ENCODE peak calls at places on chromosomes 16 and 17, in four cellular contexts. R is HCT116, H is neural progenitor cell, M is MM.1S. Z is an unnamed sample.

GRCh38 chr17:18932360-18933055 is 19.5 kb upstream of the SLC5A10 start:
- DNase-seq in R (no peak), H (no peak), M (no peak), Z (no peak)

GRCh38 chr16:28477311-28477920 is 5.3 kb upstream of the NPIPB7 start:
- DNase-seq in R (no peak), H (no peak), M (no peak), Z (no peak)

GRCh38 chr17:17710728-17711541 is 29.7 kb downstream of the RAI1 start:
- DNase-seq in R (peak; percentile 72), H (peak; percentile 84), M (no peak), Z (peak; percentile 89)

GRCh38 chr16:17343729-17344128 is 127.0 kb downstream of the XYLT1 start:
- DNase-seq in R (no peak), H (no peak), M (no peak), Z (no peak)

GRCh38 chr17:30958187-30958586 is 12.7 kb upstream of the RNF135 start:
- DNase-seq in R (no peak), H (no peak), M (no peak), Z (peak; percentile 25)

GRCh38 chr16:4525069-4525468 is 13.5 kb downstream of the CDIP1 start:
- DNase-seq in R (no peak), H (no peak), M (no peak), Z (no peak)

GRCh38 chr16:12536412-12536746 is 267.3 kb downstream of the CPPED1 start:
- DNase-seq in R (no peak), H (no peak), M (no peak), Z (no peak)

GRCh38 chr17:5509482-5509881 is 23.1 kb downstream of the MIS12 start:
- DNase-seq in R (no peak), H (no peak), M (no peak), Z (peak; percentile 46)

GRCh38 chr17:78915872-78916632 is 9.1 kb downstream of the TIMP2 start:
- DNase-seq in R (peak; percentile 33), H (no peak), M (no peak), Z (peak; percentile 93)

GRCh38 chr16:84001726-84002125 is 33.7 kb downstream of the NECAB2 start:
- DNase-seq in R (no peak), H (no peak), M (no peak), Z (no peak)

GRCh38 chr16:66130296-66130910 is 236.1 kb upstream of the CDH5 start:
- DNase-seq in R (no peak), H (no peak), M (no peak), Z (peak; percentile 75)

GRCh38 chr17:49497147-49498036 is 2.3 kb downstream of the NGFR start:
- DNase-seq in R (no peak), H (peak; percentile 94), M (no peak), Z (peak; percentile 56)

GRCh38 chr16:85352221-85352620 is 239.9 kb upstream of the CIBAR2 start:
- DNase-seq in R (no peak), H (peak; percentile 66), M (no peak), Z (no peak)

GRCh38 chr16:12975766-12976165 is 74.4 kb downstream of the SHISA9 start:
- DNase-seq in R (no peak), H (no peak), M (no peak), Z (no peak)

GRCh38 chr16:66601471-66601870 is 3.0 kb upstream of the CMTM3 start:
- DNase-seq in R (no peak), H (no peak), M (no peak), Z (no peak)

GRCh38 chr17:41650794-41651624 is 26.6 kb upstream of the KRT17 start:
- DNase-seq in R (no peak), H (no peak), M (no peak), Z (no peak)

GRCh38 chr17:58052951-58053715 is 30.1 kb upstream of the DYNLL2 start:
- DNase-seq in R (no peak), H (no peak), M (no peak), Z (peak; percentile 51)

GRCh38 chr17:51142597-51142996 is 10.8 kb upstream of the NME1 start:
- DNase-seq in R (no peak), H (no peak), M (no peak), Z (no peak)

GRCh38 chr17:18020971-18021370 is 18.0 kb downstream of the ATPAF2 start:
- DNase-seq in R (no peak), H (no peak), M (no peak), Z (no peak)

GRCh38 chr16:54934536-54935410 is 4.1 kb downstream of the IRX5 start:
- DNase-seq in R (no peak), H (peak; percentile 86), M (no peak), Z (peak; percentile 72)

GRCh38 chr16:89700100-89700648 is 1.3 kb downstream of the SPATA2L start:
- DNase-seq in R (peak; percentile 100), H (peak; percentile 100), M (peak; percentile 96), Z (peak; percentile 100)

GRCh38 chr16:89705006-89705405 is 3.5 kb upstream of the SPATA2L start:
- DNase-seq in R (no peak), H (no peak), M (no peak), Z (no peak)

GRCh38 chr16:89704281-89704680 is 2.8 kb upstream of the SPATA2L start:
- DNase-seq in R (no peak), H (no peak), M (no peak), Z (no peak)

GRCh38 chr16:89700649-89701424 is 668 bp downstream of the SPATA2L start:
- DNase-seq in R (no peak), H (peak; percentile 87), M (peak; percentile 63), Z (peak; percentile 82)

GRCh38 chr16:89701425-89702406 is at the start of gene SPATA2L:
- DNase-seq in R (peak; percentile 95), H (peak; percentile 98), M (peak; percentile 91), Z (peak; percentile 88)
- TF ChIP-seq EZH2phosphoT487 in R (no peak), H (no peak), M (no peak), Z (no peak)

DNA sequence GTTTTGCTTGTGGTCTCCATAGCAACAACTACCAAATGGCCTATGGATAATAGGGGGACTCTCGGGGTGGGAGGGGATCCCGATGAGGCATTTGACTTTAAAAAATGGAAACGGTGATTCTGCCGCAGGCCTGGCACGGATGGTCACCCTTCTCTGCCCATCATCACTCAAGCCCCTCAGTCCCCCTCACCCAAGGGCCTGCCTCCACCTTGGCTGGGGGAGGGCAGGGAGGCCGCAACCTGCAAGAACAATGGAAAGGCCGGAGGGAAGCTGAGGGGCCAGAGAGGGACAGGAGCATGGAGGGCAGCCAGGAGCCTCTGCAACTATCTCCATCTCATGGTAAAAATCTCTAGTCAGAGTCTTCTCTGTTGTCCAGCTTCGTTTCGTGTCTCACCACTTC is 231.3 kb upstream of the TNRC6C start:
- DNase-seq in R (no peak), H (no peak), M (no peak), Z (no peak)
- TF ChIP-seq EZH2phosphoT487 in R (no peak), H (no peak), M (no peak), Z (no peak)

GRCh38 chr17:44546711-44547606 is 10.3 kb upstream of the FZD2 start:
- DNase-seq in R (no peak), H (no peak), M (no peak), Z (peak; percentile 76)

GRCh38 chr17:44540246-44541084 is 16.8 kb upstream of the FZD2 start:
- DNase-seq in R (no peak), H (no peak), M (no peak), Z (no peak)

GRCh38 chr17:44543905-44544523 is 13.3 kb upstream of the FZD2 start:
- DNase-seq in R (no peak), H (no peak), M (no peak), Z (no peak)

GRCh38 chr17:44541884-44542581 is 15.3 kb upstream of the FZD2 start:
- DNase-seq in R (no peak), H (peak; percentile 89), M (no peak), Z (no peak)

GRCh38 chr17:44543213-44543904 is 13.9 kb upstream of the FZD2 start:
- DNase-seq in R (no peak), H (peak; percentile 90), M (no peak), Z (peak; percentile 88)
- TF ChIP-seq EZH2phosphoT487 in R (no peak), H (no peak), M (no peak), Z (no peak)

DNA sequence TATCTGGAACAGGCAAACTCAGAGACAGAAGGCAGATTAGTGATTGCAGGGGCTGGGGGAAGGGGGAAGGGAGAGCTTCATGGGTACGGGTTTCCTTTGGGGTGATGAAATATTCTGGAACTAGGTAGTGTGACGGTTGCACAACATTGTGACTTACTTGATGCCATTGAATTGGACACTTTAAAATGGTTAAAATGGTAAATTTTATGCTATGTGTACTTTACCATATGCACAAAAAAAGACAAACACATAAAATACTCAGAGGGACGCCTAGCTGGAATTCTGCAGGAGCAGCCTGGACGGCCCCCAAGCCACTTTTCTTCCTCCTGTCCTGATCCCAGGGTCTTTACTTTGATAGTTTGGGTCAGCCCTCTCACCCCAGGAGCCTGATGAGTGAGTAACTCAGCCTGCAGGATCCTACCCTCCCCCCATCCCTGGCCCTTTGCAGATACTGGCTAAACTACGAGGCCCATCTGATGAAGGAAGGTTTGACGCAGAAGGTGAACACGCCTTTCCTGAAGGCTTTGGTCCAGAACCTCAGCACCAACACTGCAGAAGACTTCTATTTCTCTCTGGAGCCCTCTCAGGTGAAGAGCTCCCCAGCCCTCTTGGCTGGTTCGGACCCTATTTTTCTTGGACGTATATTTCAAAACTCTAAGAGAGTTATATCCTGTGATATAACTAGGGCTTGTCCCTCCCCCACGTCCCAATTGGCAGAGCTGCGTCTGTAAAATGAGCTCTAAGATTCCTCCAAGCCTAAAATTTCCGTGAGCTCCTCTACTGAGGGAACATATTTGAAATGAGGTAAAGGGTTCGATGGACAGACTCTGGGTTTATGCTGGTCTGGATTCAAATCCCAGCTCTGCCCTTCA is 7.9 kb downstream of the ADGRG3 start:
- DNase-seq in R (no peak), H (peak; percentile 65), M (no peak), Z (peak; percentile 19)
- TF ChIP-seq EZH2phosphoT487 in R (no peak), H (no peak), M (no peak), Z (no peak)

GRCh38 chr17:56597495-56597990 is 4.0 kb downstream of the NOG start:
- DNase-seq in R (no peak), H (peak; percentile 81), M (no peak), Z (peak; percentile 43)
- TF ChIP-seq EZH2phosphoT487 in R (no peak), H (peak; percentile 71), M (no peak), Z (no peak)

GRCh38 chr17:10754109-10754508 is 24.3 kb upstream of the TMEM220 start:
- DNase-seq in R (peak; percentile 51), H (peak; percentile 76), M (peak; percentile 14), Z (peak; percentile 39)
- TF ChIP-seq EZH2phosphoT487 in R (no peak), H (no peak), M (no peak), Z (no peak)

GRCh38 chr16:88375236-88376052 is 7.3 kb upstream of the ZNF469 start:
- DNase-seq in R (no peak), H (no peak), M (no peak), Z (no peak)
- TF ChIP-seq EZH2phosphoT487 in R (no peak), H (no peak), M (no peak), Z (no peak)

GRCh38 chr17:80294653-80295052 is 34.0 kb downstream of the RNF213 start:
- DNase-seq in R (no peak), H (no peak), M (no peak), Z (no peak)
- TF ChIP-seq EZH2phosphoT487 in R (no peak), H (no peak), M (no peak), Z (no peak)